ENCODE peak calls at places on chromosome 9, in eight cellular contexts. H is cardiac fibroblast; D is stimulated activated naive CD4-positive, alpha-beta T cell; O is CD8-positive, alpha-beta memory T cell; C is anterior cingulate cortex; M is RPMI7951; Z is GM13976; R is lower lobe of right lung. Q is an unnamed sample.

GRCh38 chr9:133681658-133682306 is 45.6 kb downstream of the DBH start:
- DNase-seq in H (no peak), D (no peak), O (no peak), C (no peak), M (no peak), Z (no peak), R (peak), Q (no peak)

GRCh38 chr9:119933191-119933590 is 564.0 kb upstream of the BRINP1 start:
- DNase-seq in H (no peak), D (no peak), O (no peak), C (no peak), M (no peak), Z (no peak), R (no peak), Q (no peak)

GRCh38 chr9:107390806-107391205 is 98.8 kb downstream of the KLF4 start:
- DNase-seq in H (no peak), D (no peak), O (no peak), C (no peak), M (no peak), Z (no peak), R (no peak), Q (no peak)

GRCh38 chr9:124259273-124260078 is 1.7 kb downstream of the NEK6 start:
- DNase-seq in H (peak), D (no peak), O (no peak), C (peak), M (peak), Z (no peak), R (peak), Q (peak)

GRCh38 chr9:133737774-133738038 is 446 bp downstream of the SARDH start:
- DNase-seq in H (no peak), D (no peak), O (no peak), C (no peak), M (no peak), Z (no peak), R (no peak), Q (no peak)

GRCh38 chr9:78047106-78047505 is 15.5 kb upstream of the GNAQ start:
- DNase-seq in H (no peak), D (no peak), O (no peak), C (no peak), M (no peak), Z (no peak), R (no peak), Q (no peak)

GRCh38 chr9:97316904-97317303 is 9.4 kb downstream of the CCDC180 start:
- DNase-seq in H (no peak), D (no peak), O (no peak), C (no peak), M (no peak), Z (peak), R (no peak), Q (no peak)

GRCh38 chr9:135242406-135242805 is 154.9 kb downstream of the OLFM1 start:
- DNase-seq in H (no peak), D (no peak), O (no peak), C (no peak), M (no peak), Z (no peak), R (peak), Q (no peak)

GRCh38 chr9:14245901-14246525 is 67.9 kb downstream of the NFIB start:
- DNase-seq in H (peak), D (no peak), O (no peak), C (no peak), M (peak), Z (no peak), R (no peak), Q (no peak)

GRCh38 chr9:113475031-113475430 is 11.5 kb downstream of the RGS3 start:
- DNase-seq in H (no peak), D (no peak), O (no peak), C (no peak), M (no peak), Z (no peak), R (no peak), Q (no peak)

GRCh38 chr9:111896942-111897830 is 572 bp downstream of the UGCG start:
- DNase-seq in H (peak), D (peak), O (peak), C (peak), M (no peak), Z (peak), R (peak), Q (peak)

GRCh38 chr9:133995012-133995896 is 3.1 kb upstream of the VAV2 start:
- DNase-seq in H (no peak), D (no peak), O (no peak), C (no peak), M (peak), Z (no peak), R (no peak), Q (peak)

GRCh38 chr9:89985078-89985477 is 380.3 kb downstream of the GADD45G start:
- DNase-seq in H (no peak), D (no peak), O (no peak), C (no peak), M (no peak), Z (no peak), R (no peak), Q (no peak)

GRCh38 chr9:122325124-122325523 is 45.7 kb upstream of the PTGS1 start:
- DNase-seq in H (peak), D (no peak), O (no peak), C (no peak), M (peak), Z (no peak), R (no peak), Q (no peak)

GRCh38 chr9:28051559-28051958 is 478.3 kb upstream of the C9orf72 start:
- DNase-seq in H (no peak), D (no peak), O (no peak), C (no peak), M (no peak), Z (no peak), R (no peak), Q (no peak)

GRCh38 chr9:78533500-78533899 is 236.6 kb downstream of the PSAT1 start:
- DNase-seq in H (no peak), D (no peak), O (no peak), C (no peak), M (no peak), Z (no peak), R (no peak), Q (no peak)

GRCh38 chr9:135137398-135137832 is 49.9 kb downstream of the OLFM1 start:
- DNase-seq in H (no peak), D (no peak), O (no peak), C (peak), M (peak), Z (no peak), R (no peak), Q (no peak)

GRCh38 chr9:70130266-70130665 is 86.6 kb downstream of the MAMDC2 start:
- DNase-seq in H (no peak), D (no peak), O (no peak), C (no peak), M (no peak), Z (no peak), R (no peak), Q (no peak)

Q was measured in NCI-H2029.